ENCODE peak calls at places on chromosomes 3 and 15, in six cellular contexts. I is OCI-LY7, C is fibroblast of lung, H is vagina, X is colonic mucosa, E is transverse colon. Q is an unnamed sample. For H3K9me3, the result is how much of the 10 kb centered on the place peaks cover.

GRCh38 chr3:15795563-15796308 is 2.0 kb downstream of the ANKRD28 start:
- DNase-seq in C (peak), E (no peak), I (peak), X (no peak), H (no peak), Q (no peak)

GRCh38 chr3:119352863-119353527 is 58.8 kb downstream of the ARHGAP31 start:
- DNase-seq in I (peak), H (no peak), C (peak), X (no peak), E (no peak), Q (no peak)

GRCh38 chr15:58438956-58439355 is 7.2 kb downstream of the LIPC start:
- DNase-seq in C (peak), H (no peak), I (peak), E (peak), X (peak), Q (no peak)

GRCh38 chr15:100879461-100880138 is at the start of gene ALDH1A3:
- DNase-seq in I (no peak), C (no peak), X (no peak), H (no peak), E (peak), Q (no peak)

GRCh38 chr3:107798381-107798780 is 275.6 kb downstream of the BBX start:
- DNase-seq in C (no peak), E (no peak), X (no peak), H (no peak), I (no peak), Q (no peak)

GRCh38 chr3:183745300-183746098 is 47.9 kb downstream of the YEATS2 start:
- DNase-seq in E (no peak), I (no peak), H (no peak), C (no peak), X (no peak), Q (no peak)

GRCh38 chr15:85773249-85773648 is 21.5 kb downstream of the KLHL25 start:
- DNase-seq in I (no peak), E (no peak), C (no peak), H (no peak), X (no peak), Q (no peak)

GRCh38 chr3:145820175-145820574 is 340.8 kb downstream of the PLOD2 start:
- DNase-seq in H (no peak), I (no peak), C (no peak), E (no peak), X (no peak), Q (no peak)

GRCh38 chr3:163878396-163878795 is 1199.9 kb downstream of the SI start:
- DNase-seq in C (no peak), E (no peak), H (no peak), X (no peak), I (peak), Q (no peak)

GRCh38 chr3:159859424-159859823 is 129.2 kb upstream of the IL12A start:
- DNase-seq in H (no peak), E (no peak), X (no peak), C (no peak), I (no peak), Q (no peak)

GRCh38 chr15:71752604-71753289 is 57.6 kb upstream of the NR2E3 start:
- DNase-seq in H (no peak), E (peak), C (peak), I (peak), X (peak), Q (no peak)
- TF ChIP-seq CTCF in H (no peak), E (peak), C (peak), I (peak), X (peak), Q (peak)

GRCh38 chr15:22257047-22257667 is 176.8 kb downstream of the OR4M2 start:
- DNase-seq in H (no peak), I (no peak), E (no peak), X (no peak), C (no peak), Q (no peak)

GRCh38 chr15:22258402-22259150 is 178.2 kb downstream of the OR4M2 start:
- DNase-seq in C (no peak), X (no peak), I (no peak), E (no peak), H (no peak), Q (no peak)

GRCh38 chr15:22253676-22254408 is 173.5 kb downstream of the OR4M2 start:
- DNase-seq in E (no peak), C (no peak), I (peak), X (no peak), H (no peak), Q (no peak)

GRCh38 chr15:22259881-22260421 is 179.6 kb downstream of the OR4M2 start:
- DNase-seq in X (no peak), C (no peak), H (no peak), I (no peak), E (no peak), Q (no peak)

GRCh38 chr15:22257668-22258401 is 177.5 kb downstream of the OR4M2 start:
- DNase-seq in X (no peak), H (no peak), C (no peak), E (no peak), I (no peak), Q (no peak)
- H3K4me3 ChIP-seq in X (no peak), H (no peak), C (no peak), E (no peak), I (no peak), Q (no peak)

DNA sequence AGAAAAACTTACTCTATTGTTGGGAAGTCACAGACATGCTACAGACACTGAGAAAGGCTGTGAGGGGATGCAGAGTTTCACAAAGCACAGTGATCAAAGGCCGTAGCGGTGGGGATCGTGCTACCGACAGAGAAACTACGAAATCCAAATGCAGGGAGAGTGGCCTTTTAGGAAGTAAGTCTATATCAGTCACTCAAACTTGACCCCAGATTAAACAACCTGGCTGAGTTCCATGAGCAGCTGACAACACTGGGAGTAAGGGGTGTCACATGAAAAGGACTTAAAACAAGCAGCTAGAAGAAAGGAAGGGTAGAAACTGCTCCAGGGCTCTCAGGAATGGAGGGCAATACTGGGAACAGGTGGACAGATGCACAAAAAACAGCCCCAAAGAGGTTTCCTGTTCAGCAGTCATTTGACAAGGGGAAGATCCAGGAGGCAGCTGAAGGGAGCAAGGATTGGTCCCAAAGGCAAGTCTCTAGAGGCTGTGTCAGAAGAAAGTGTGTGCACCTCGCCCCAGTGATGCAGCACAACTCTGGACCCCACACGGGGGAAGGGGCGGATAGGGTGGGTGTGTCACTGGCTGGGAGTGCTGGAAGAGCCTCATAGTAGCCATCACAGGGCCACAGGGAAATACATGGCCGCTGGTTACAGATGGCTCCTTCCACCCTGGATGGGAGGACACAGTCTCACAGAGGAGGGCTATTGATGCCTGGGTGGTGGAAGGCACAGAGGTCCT is 20.3 kb upstream of the HDAC11 start:
- DNase-seq in X (no peak), I (no peak), C (no peak), E (no peak), H (no peak), Q (peak)
- H3K9me3 ChIP-seq in X (under half), I (under half), C (under half), E (under half), H (under half), Q (under half)

DNA sequence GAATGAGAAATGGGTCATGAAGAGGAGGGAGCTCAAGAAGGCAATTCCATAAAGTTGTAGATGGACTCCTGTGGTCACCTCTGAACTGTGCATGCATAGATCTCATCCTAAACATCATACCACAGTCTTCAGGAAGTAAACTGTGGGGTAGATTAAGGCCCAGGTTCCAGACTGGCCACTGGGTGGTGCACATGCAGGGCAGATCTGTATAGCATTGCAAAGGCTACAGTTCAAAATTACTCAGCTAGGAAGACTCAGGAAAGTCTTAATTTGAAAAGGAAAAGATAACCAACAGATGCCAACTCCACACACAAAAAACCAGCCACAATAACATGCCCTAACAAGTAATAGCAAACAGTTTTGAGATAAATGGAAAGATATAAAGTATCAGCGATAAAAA is 20.3 kb downstream of the KY start:
- DNase-seq in H (peak), I (no peak), E (no peak), C (no peak), X (no peak), Q (no peak)
- TF ChIP-seq CTCF in H (no peak), I (peak), E (no peak), C (peak), X (peak), Q (no peak)

GRCh38 chr15:32715276-32715675 is 2.5 kb upstream of the GREM1 start:
- DNase-seq in X (no peak), E (no peak), I (no peak), H (no peak), C (peak), Q (no peak)

GRCh38 chr15:32718082-32718821 is 448 bp downstream of the GREM1 start:
- DNase-seq in I (no peak), X (peak), E (peak), C (peak), H (no peak), Q (no peak)

GRCh38 chr15:32716960-32717289 is 879 bp upstream of the GREM1 start:
- DNase-seq in H (no peak), E (no peak), I (no peak), X (no peak), C (peak), Q (no peak)

GRCh38 chr15:32717290-32718081 is at the start of gene GREM1:
- DNase-seq in E (peak), X (peak), C (peak), I (no peak), H (no peak), Q (no peak)

DNA sequence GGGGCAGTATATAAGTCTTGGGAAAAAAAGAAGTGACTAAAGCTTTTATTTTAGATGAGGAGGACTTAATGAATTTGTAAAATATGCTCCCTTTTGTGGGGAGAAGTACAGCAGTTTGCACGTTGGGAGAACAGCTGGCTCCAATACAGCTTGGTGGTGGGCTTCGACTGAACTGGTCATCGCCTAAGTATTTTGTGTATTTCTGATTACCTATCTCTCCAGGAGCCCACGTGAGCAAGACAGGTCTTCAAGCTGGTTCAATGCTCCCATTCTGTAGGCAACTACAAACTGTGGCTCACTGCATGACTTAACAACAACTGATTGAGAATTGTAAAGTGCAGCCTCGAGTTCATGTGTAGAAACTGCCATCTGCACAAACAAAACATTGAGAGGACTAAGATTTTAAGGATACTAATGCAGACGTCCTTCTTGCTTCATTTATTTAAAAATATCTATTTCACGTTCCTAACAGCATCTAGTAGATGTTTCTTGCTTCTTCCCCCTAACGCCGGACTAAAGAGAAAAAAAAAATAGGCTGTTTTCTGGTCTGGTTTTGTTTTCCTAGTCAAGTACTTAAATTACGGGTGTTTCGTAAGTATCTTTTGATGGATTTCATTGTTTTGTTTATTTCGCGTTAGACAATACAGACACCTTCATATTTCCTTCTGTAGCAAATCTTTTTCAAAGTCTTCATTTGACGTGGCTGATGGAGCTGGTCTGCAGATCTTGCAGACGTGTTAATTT is 1.4 kb upstream of the GREM1 start:
- DNase-seq in C (peak), I (no peak), X (no peak), H (no peak), E (no peak), Q (no peak)
- H3K4me3 ChIP-seq in C (no peak), I (no peak), X (no peak), H (no peak), E (no peak), Q (no peak)

GRCh38 chr3:112512320-112512719 is 13.0 kb upstream of the BTLA start:
- DNase-seq in C (no peak), E (no peak), H (no peak), I (peak), X (no peak), Q (no peak)
- H3K9me3 ChIP-seq in C (under half), E (under half), H (under half), I (half or more), X (under half), Q (under half)

GRCh38 chr3:173977747-173978146 is 580.2 kb downstream of the NLGN1 start:
- DNase-seq in C (no peak), X (no peak), E (no peak), I (no peak), H (no peak), Q (no peak)

GRCh38 chr3:173988912-173989311 is 591.4 kb downstream of the NLGN1 start:
- DNase-seq in I (no peak), X (no peak), E (no peak), H (no peak), C (no peak), Q (no peak)

GRCh38 chr3:173986861-173987410 is 589.4 kb downstream of the NLGN1 start:
- DNase-seq in E (no peak), X (no peak), H (no peak), I (no peak), C (no peak), Q (no peak)

DNA sequence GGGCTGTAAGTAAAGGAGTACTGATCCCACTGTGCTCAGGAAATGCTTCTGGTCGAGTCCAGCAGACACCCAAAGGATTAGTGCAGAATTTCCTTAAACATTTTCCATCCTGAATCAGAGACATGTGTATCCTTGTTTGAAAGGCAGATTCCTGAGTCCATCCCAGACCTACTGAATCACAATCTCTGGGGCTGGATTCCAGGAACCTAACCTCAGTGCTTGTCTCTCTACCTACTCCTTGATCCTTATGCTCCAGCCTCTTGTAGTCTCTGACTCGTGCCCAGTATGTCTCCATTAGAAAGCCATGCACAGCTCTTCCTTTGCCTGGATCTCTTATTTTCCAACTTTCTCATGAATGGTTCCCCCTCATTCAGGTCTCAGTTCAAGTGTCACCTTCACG is 585.8 kb downstream of the NLGN1 start:
- DNase-seq in I (no peak), H (no peak), E (no peak), X (no peak), C (no peak), Q (no peak)
- TF ChIP-seq CTCF in I (no peak), H (no peak), E (no peak), X (no peak), C (no peak), Q (no peak)

Q was measured in upper lobe of right lung.